ENCODE peak calls at places on chromosomes 12 and 14, in six cellular contexts. A is uterus; M is effector memory CD4-positive, alpha-beta T cell; P is GM23248; E is pancreas; H is ascending aorta. N is an unnamed sample.

GRCh38 chr12:51368640-51369517 is 22.3 kb downstream of the GALNT6 start:
- DNase-seq in A (peak; percentile 24), M (peak; percentile 91), P (no peak), E (no peak), H (peak; percentile 77), N (peak; percentile 79)

GRCh38 chr12:54207539-54208267 is 18.9 kb upstream of the SMUG1 start:
- DNase-seq in A (peak; percentile 61), M (peak; percentile 55), P (peak; percentile 70), E (peak; percentile 91), H (peak; percentile 88), N (peak; percentile 99)

GRCh38 chr12:87344699-87345098 is 684.5 kb downstream of the C12orf50 start:
- DNase-seq in A (no peak), M (no peak), P (peak; percentile 5), E (no peak), H (no peak), N (no peak)

GRCh38 chr14:21219561-21220111 is 49.6 kb downstream of the HNRNPC start:
- DNase-seq in A (no peak), M (no peak), P (no peak), E (no peak), H (no peak), N (no peak)

GRCh38 chr14:88184956-88185355 is 138.1 kb downstream of the KCNK10 start:
- DNase-seq in A (no peak), M (no peak), P (no peak), E (no peak), H (no peak), N (no peak)

GRCh38 chr14:65832431-65833253 is 420.1 kb downstream of the FUT8 start:
- DNase-seq in A (no peak), M (no peak), P (peak; percentile 51), E (no peak), H (no peak), N (peak; percentile 77)

GRCh38 chr12:10067942-10068341 is 30.8 kb downstream of the CLEC1A start:
- DNase-seq in A (peak; percentile 36), M (no peak), P (no peak), E (no peak), H (no peak), N (no peak)

GRCh38 chr12:127677537-127678131 is 589.3 kb upstream of the TMEM132C start:
- DNase-seq in A (peak; percentile 43), M (no peak), P (peak; percentile 84), E (no peak), H (peak; percentile 84), N (peak; percentile 96)

GRCh38 chr12:6775185-6775770 is 3.0 kb downstream of the LAG3 start:
- DNase-seq in A (no peak), M (no peak), P (no peak), E (no peak), H (no peak), N (no peak)

GRCh38 chr14:34722723-34723545 is 8.5 kb upstream of the CFL2 start:
- DNase-seq in A (peak; percentile 59), M (peak; percentile 9), P (peak; percentile 75), E (no peak), H (peak; percentile 68), N (peak; percentile 75)

GRCh38 chr12:100141998-100142850 is 450 bp downstream of the BLTP3B start:
- DNase-seq in A (peak; percentile 46), M (peak; percentile 7), P (peak; percentile 70), E (peak; percentile 93), H (peak; percentile 71), N (peak; percentile 89)

GRCh38 chr14:101897326-101897725 is 67.0 kb upstream of the DYNC1H1 start:
- DNase-seq in A (no peak), M (no peak), P (no peak), E (no peak), H (peak; percentile 35), N (no peak)

GRCh38 chr14:46344327-46344937 is 307.1 kb downstream of the RPL10L start:
- DNase-seq in A (no peak), M (no peak), P (peak; percentile 53), E (no peak), H (no peak), N (peak; percentile 62)

GRCh38 chr14:20278414-20278813 is 27.3 kb downstream of the TTC5 start:
- DNase-seq in A (no peak), M (peak; percentile 12), P (no peak), E (no peak), H (no peak), N (no peak)

GRCh38 chr12:92827836-92828431 is 101.2 kb downstream of the EEA1 start:
- DNase-seq in A (no peak), M (no peak), P (peak; percentile 70), E (no peak), H (no peak), N (peak; percentile 73)

GRCh38 chr14:76346391-76347160 is 29.4 kb upstream of the ESRRB start:
- DNase-seq in A (no peak), M (no peak), P (no peak), E (no peak), H (no peak), N (no peak)

GRCh38 chr12:3743803-3744202 is 9.1 kb downstream of the CRACR2A start:
- DNase-seq in A (no peak), M (no peak), P (peak; percentile 44), E (no peak), H (no peak), N (no peak)

GRCh38 chr14:99602054-99602787 is 1.8 kb downstream of the CCDC85C start:
- DNase-seq in A (no peak), M (no peak), P (peak; percentile 45), E (peak; percentile 73), H (no peak), N (no peak)

GRCh38 chr12:1594295-1595025 is at the start of gene FBXL14:
- DNase-seq in A (peak; percentile 90), M (peak; percentile 82), P (peak; percentile 92), E (peak; percentile 96), H (peak; percentile 92), N (peak; percentile 98)

GRCh38 chr12:103197725-103198388 is 240.4 kb downstream of the ASCL1 start:
- DNase-seq in A (no peak), M (no peak), P (no peak), E (no peak), H (no peak), N (peak; percentile 57)

GRCh38 chr14:23061995-23062394 is 4.7 kb upstream of the CDH24 start:
- DNase-seq in A (peak; percentile 88), M (no peak), P (peak; percentile 89), E (no peak), H (peak; percentile 84), N (no peak)

GRCh38 chr12:124346425-124347168 is 51.7 kb downstream of the RFLNA start:
- DNase-seq in A (no peak), M (no peak), P (no peak), E (peak; percentile 59), H (no peak), N (no peak)
- H3K36me3 ChIP-seq in A (no peaks in the 10 kb centered on the region), M (peaks cover 88% of the 10 kb centered on the region), P (peaks cover 70% of the 10 kb centered on the region), E (peaks cover 52% of the 10 kb centered on the region), H (peaks cover 99% of the 10 kb centered on the region), N (peaks cover 57% of the 10 kb centered on the region)

GRCh38 chr12:15495742-15496141 is 173.4 kb downstream of the PTPRO start:
- DNase-seq in A (no peak), M (no peak), P (no peak), E (no peak), H (no peak), N (no peak)

GRCh38 chr12:15494329-15495046 is 172.2 kb downstream of the PTPRO start:
- DNase-seq in A (no peak), M (no peak), P (no peak), E (no peak), H (no peak), N (no peak)

GRCh38 chr12:15496738-15497137 is 174.4 kb downstream of the PTPRO start:
- DNase-seq in A (no peak), M (no peak), P (no peak), E (no peak), H (no peak), N (no peak)

DNA sequence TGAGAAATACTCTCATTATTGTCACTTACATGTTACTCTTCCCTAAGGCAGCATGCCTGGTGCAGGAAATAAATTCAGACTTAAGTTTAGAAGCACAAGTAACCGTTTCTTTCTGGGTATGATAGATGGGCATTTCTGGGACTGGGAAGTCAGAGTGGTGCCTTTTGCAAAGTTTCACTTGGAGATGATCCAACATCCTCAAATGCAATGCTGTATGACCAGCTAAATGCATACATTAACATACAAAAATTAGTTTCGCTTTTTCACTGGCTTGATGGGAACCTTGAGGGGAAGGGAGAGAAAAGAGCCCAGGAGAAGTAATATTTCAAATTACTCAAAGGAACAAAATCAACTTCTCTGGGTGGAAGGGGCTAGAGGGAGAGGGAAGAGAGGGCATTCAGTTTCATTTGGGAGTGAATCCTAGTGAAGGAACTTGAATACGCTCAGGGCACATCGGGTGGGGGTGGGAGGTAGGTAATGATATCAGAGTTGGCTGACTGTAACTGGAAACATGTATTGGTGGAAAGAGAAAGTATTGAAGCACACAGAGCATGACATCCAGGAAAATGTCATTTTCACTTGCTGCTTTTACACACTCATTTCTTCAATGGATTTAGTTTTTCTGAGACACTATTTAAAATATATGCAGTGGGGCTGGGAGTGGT is 175.4 kb downstream of the PTPRO start:
- DNase-seq in A (no peak), M (no peak), P (no peak), E (no peak), H (no peak), N (no peak)
- H3K4me3 ChIP-seq in A (no peak overlapping the region), M (no peak overlapping the region), P (no peak overlapping the region), E (no peak overlapping the region), H (peak overlapping the region; percentile 44), N (no peak overlapping the region)

GRCh38 chr14:103690332-103690731 is 24.9 kb downstream of the XRCC3 start:
- DNase-seq in A (no peak), M (no peak), P (no peak), E (peak; percentile 34), H (no peak), N (no peak)
- H3K36me3 ChIP-seq in A (no peaks in the 10 kb centered on the region), M (peaks cover 45% of the 10 kb centered on the region), P (peaks cover 64% of the 10 kb centered on the region), E (peaks cover 21% of the 10 kb centered on the region), H (peaks cover 53% of the 10 kb centered on the region), N (peaks cover 89% of the 10 kb centered on the region)

DNA sequence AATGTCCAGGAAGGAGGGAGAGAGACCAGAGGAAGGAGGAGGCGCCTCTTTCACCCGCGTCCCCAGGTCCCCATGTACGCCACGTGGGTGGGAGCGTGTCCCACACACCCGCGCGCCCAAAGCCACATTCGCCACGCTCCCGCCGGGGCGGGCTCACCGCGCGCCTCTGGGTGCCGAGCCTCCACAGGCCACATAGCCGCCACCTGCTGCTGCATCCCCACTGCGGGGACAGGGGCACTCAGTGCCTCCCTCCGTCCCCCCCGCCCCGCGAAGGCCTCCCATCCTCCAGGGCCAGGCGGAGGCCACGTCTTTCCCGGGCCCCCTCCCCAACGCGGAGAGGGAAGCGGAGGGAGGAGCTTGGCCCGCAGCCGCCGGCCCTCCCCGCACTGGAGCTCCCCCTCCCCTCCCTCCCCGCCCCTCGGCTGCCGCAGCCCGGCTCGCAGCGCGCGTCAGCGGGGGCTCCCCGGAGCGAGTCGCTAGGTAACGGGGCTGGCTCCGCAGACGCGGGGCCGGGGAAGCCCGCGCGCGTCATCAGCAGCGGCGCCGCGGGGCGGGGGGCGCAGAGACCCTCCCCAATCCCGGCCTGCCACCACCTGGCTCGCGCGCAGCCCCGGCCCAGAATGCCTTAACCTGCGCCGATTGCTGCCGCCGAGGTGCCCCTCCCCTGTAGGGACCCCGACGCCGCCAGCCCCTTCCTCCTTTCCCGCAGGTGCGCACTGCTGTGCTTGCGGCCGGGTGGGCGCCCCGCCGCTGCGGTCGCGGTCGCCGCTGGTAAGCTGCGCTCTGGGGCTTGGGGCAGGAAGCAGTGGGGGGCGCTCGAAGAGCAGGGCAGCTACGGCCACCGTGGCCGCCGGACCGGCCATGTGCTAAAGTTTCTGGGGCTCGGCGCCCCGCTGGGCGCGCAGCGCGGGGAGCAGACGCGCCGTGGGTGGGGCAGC is 532 bp upstream of the TUNAR start:
- DNase-seq in A (no peak), M (no peak), P (no peak), E (no peak), H (no peak), N (peak; percentile 82)
- H3K4me3 ChIP-seq in A (no peak overlapping the region), M (no peak overlapping the region), P (peak overlapping the region; percentile 62), E (peak overlapping the region; percentile 30), H (peak overlapping the region; percentile 56), N (peak overlapping the region; percentile 81)

GRCh38 chr14:86088156-86088555 is 558.2 kb downstream of the FLRT2 start:
- DNase-seq in A (no peak), M (no peak), P (no peak), E (no peak), H (no peak), N (no peak)
- H3K36me3 ChIP-seq in A (no peaks in the 10 kb centered on the region), M (no peaks in the 10 kb centered on the region), P (no peaks in the 10 kb centered on the region), E (no peaks in the 10 kb centered on the region), H (no peaks in the 10 kb centered on the region), N (no peaks in the 10 kb centered on the region)

N was measured in endodermal cell.